ENCODE peak calls at places on chromosomes 16 and 17, in seven cellular contexts. One of them, this sample, is unnamed.

GRCh38 chr16:8866118-8866883 is 2.5 kb downstream of the CARHSP1 start:
- DNase-seq in HFF-Myc: no peak
- DNase-seq in foreskin fibroblast: peak; percentile 52
- DNase-seq in AG10803: no peak
- DNase-seq in transverse colon: peak; percentile 54
- DNase-seq in lower lobe of right lung: no peak
- DNase-seq in lower leg skin: peak; percentile 93
- DNase-seq in this sample: no peak

GRCh38 chr16:63289834-63290460 is 1253.7 kb upstream of the CDH8 start:
- DNase-seq in HFF-Myc: no peak
- DNase-seq in foreskin fibroblast: no peak
- DNase-seq in AG10803: peak; percentile 0
- DNase-seq in transverse colon: peak; percentile 15
- DNase-seq in lower lobe of right lung: no peak
- DNase-seq in lower leg skin: no peak
- DNase-seq in this sample: peak; percentile 29

GRCh38 chr16:7321661-7322060 is 11.0 kb upstream of the RBFOX1 start:
- DNase-seq in HFF-Myc: no peak
- DNase-seq in foreskin fibroblast: no peak
- DNase-seq in AG10803: no peak
- DNase-seq in transverse colon: no peak
- DNase-seq in lower lobe of right lung: no peak
- DNase-seq in lower leg skin: no peak
- DNase-seq in this sample: no peak

GRCh38 chr16:8889893-8890548 is 7.9 kb downstream of the LITAFD start:
- DNase-seq in HFF-Myc: no peak
- DNase-seq in foreskin fibroblast: peak; percentile 30
- DNase-seq in AG10803: no peak
- DNase-seq in transverse colon: no peak
- DNase-seq in lower lobe of right lung: peak; percentile 13
- DNase-seq in lower leg skin: no peak
- DNase-seq in this sample: peak; percentile 44

GRCh38 chr16:70693231-70693671 is 7.4 kb upstream of the MTSS2 start:
- DNase-seq in HFF-Myc: no peak
- DNase-seq in foreskin fibroblast: peak; percentile 38
- DNase-seq in AG10803: peak; percentile 56
- DNase-seq in transverse colon: no peak
- DNase-seq in lower lobe of right lung: no peak
- DNase-seq in lower leg skin: no peak
- DNase-seq in this sample: no peak

GRCh38 chr17:55672585-55673501 is 49.8 kb downstream of the TMEM100 start:
- DNase-seq in HFF-Myc: no peak
- DNase-seq in foreskin fibroblast: peak; percentile 61
- DNase-seq in AG10803: peak; percentile 42
- DNase-seq in transverse colon: no peak
- DNase-seq in lower lobe of right lung: no peak
- DNase-seq in lower leg skin: no peak
- DNase-seq in this sample: no peak

GRCh38 chr17:66494023-66494803 is 191.8 kb downstream of the PRKCA start:
- DNase-seq in HFF-Myc: peak; percentile 84
- DNase-seq in foreskin fibroblast: peak; percentile 96
- DNase-seq in AG10803: peak; percentile 92
- DNase-seq in transverse colon: no peak
- DNase-seq in lower lobe of right lung: no peak
- DNase-seq in lower leg skin: no peak
- DNase-seq in this sample: no peak

GRCh38 chr16:3065069-3065741 is at the start of gene IL32:
- DNase-seq in HFF-Myc: peak; percentile 36
- DNase-seq in foreskin fibroblast: peak; percentile 61
- DNase-seq in AG10803: peak; percentile 78
- DNase-seq in transverse colon: peak; percentile 89
- DNase-seq in lower lobe of right lung: no peak
- DNase-seq in lower leg skin: no peak
- DNase-seq in this sample: no peak

GRCh38 chr16:53666816-53667415 is 36.7 kb downstream of the RPGRIP1L start:
- DNase-seq in HFF-Myc: no peak
- DNase-seq in foreskin fibroblast: peak; percentile 18
- DNase-seq in AG10803: peak; percentile 86
- DNase-seq in transverse colon: no peak
- DNase-seq in lower lobe of right lung: no peak
- DNase-seq in lower leg skin: no peak
- DNase-seq in this sample: no peak

GRCh38 chr17:63436523-63437110 is 9.5 kb downstream of the CYB561 start:
- DNase-seq in HFF-Myc: no peak
- DNase-seq in foreskin fibroblast: peak; percentile 38
- DNase-seq in AG10803: no peak
- DNase-seq in transverse colon: no peak
- DNase-seq in lower lobe of right lung: no peak
- DNase-seq in lower leg skin: no peak
- DNase-seq in this sample: no peak

GRCh38 chr16:8528471-8528870 is 61.8 kb downstream of the TMEM114 start:
- DNase-seq in HFF-Myc: no peak
- DNase-seq in foreskin fibroblast: no peak
- DNase-seq in AG10803: no peak
- DNase-seq in transverse colon: no peak
- DNase-seq in lower lobe of right lung: no peak
- DNase-seq in lower leg skin: no peak
- DNase-seq in this sample: no peak

GRCh38 chr17:56658648-56659047 is 65.1 kb downstream of the NOG start:
- DNase-seq in HFF-Myc: no peak
- DNase-seq in foreskin fibroblast: no peak
- DNase-seq in AG10803: no peak
- DNase-seq in transverse colon: no peak
- DNase-seq in lower lobe of right lung: no peak
- DNase-seq in lower leg skin: no peak
- DNase-seq in this sample: no peak

GRCh38 chr16:19305443-19305842 is 19.9 kb downstream of the CLEC19A start:
- DNase-seq in HFF-Myc: no peak
- DNase-seq in foreskin fibroblast: no peak
- DNase-seq in AG10803: no peak
- DNase-seq in transverse colon: no peak
- DNase-seq in lower lobe of right lung: no peak
- DNase-seq in lower leg skin: no peak
- DNase-seq in this sample: no peak

GRCh38 chr16:84084570-84085270 is 32.0 kb downstream of the MBTPS1 start:
- DNase-seq in HFF-Myc: no peak
- DNase-seq in foreskin fibroblast: peak; percentile 75
- DNase-seq in AG10803: peak; percentile 52
- DNase-seq in transverse colon: peak; percentile 74
- DNase-seq in lower lobe of right lung: peak; percentile 70
- DNase-seq in lower leg skin: peak; percentile 88
- DNase-seq in this sample: peak; percentile 84

GRCh38 chr17:37180371-37180770 is 195.4 kb upstream of the C17orf78 start:
- DNase-seq in HFF-Myc: no peak
- DNase-seq in foreskin fibroblast: peak; percentile 34
- DNase-seq in AG10803: no peak
- DNase-seq in transverse colon: no peak
- DNase-seq in lower lobe of right lung: no peak
- DNase-seq in lower leg skin: no peak
- DNase-seq in this sample: no peak

GRCh38 chr17:30520436-30520835 is 43.2 kb downstream of the GOSR1 start:
- DNase-seq in HFF-Myc: peak; percentile 33
- DNase-seq in foreskin fibroblast: peak; percentile 84
- DNase-seq in AG10803: peak; percentile 76
- DNase-seq in transverse colon: no peak
- DNase-seq in lower lobe of right lung: no peak
- DNase-seq in lower leg skin: no peak
- DNase-seq in this sample: no peak

GRCh38 chr16:50403491-50403890 is 34.7 kb upstream of the BRD7 start:
- DNase-seq in HFF-Myc: no peak
- DNase-seq in foreskin fibroblast: no peak
- DNase-seq in AG10803: no peak
- DNase-seq in transverse colon: no peak
- DNase-seq in lower lobe of right lung: no peak
- DNase-seq in lower leg skin: no peak
- DNase-seq in this sample: no peak

GRCh38 chr17:21196126-21196525 is 17.8 kb downstream of the TMEM11 start:
- DNase-seq in HFF-Myc: no peak
- DNase-seq in foreskin fibroblast: no peak
- DNase-seq in AG10803: no peak
- DNase-seq in transverse colon: no peak
- DNase-seq in lower lobe of right lung: no peak
- DNase-seq in lower leg skin: no peak
- DNase-seq in this sample: no peak

GRCh38 chr16:80682435-80683070 is 121.8 kb downstream of the CDYL2 start:
- DNase-seq in HFF-Myc: no peak
- DNase-seq in foreskin fibroblast: peak; percentile 82
- DNase-seq in AG10803: peak; percentile 80
- DNase-seq in transverse colon: no peak
- DNase-seq in lower lobe of right lung: no peak
- DNase-seq in lower leg skin: no peak
- DNase-seq in this sample: no peak

GRCh38 chr16:15907863-15908478 is 19.6 kb upstream of the CEP20 start:
- DNase-seq in HFF-Myc: no peak
- DNase-seq in foreskin fibroblast: no peak
- DNase-seq in AG10803: peak; percentile 13
- DNase-seq in transverse colon: peak; percentile 50
- DNase-seq in lower lobe of right lung: no peak
- DNase-seq in lower leg skin: no peak
- DNase-seq in this sample: no peak

GRCh38 chr16:57485091-57485915 is 990 bp downstream of the DOK4 start:
- DNase-seq in HFF-Myc: no peak
- DNase-seq in foreskin fibroblast: no peak
- DNase-seq in AG10803: peak; percentile 15
- DNase-seq in transverse colon: peak; percentile 74
- DNase-seq in lower lobe of right lung: no peak
- DNase-seq in lower leg skin: no peak
- DNase-seq in this sample: peak; percentile 74

GRCh38 chr17:8312726-8313600 is 2.9 kb downstream of the ARHGEF15 start:
- DNase-seq in HFF-Myc: no peak
- DNase-seq in foreskin fibroblast: no peak
- DNase-seq in AG10803: no peak
- DNase-seq in transverse colon: no peak
- DNase-seq in lower lobe of right lung: no peak
- DNase-seq in lower leg skin: no peak
- DNase-seq in this sample: peak; percentile 38

GRCh38 chr17:45046536-45047125 is 4.8 kb downstream of the DCAKD start:
- DNase-seq in HFF-Myc: no peak
- DNase-seq in foreskin fibroblast: peak; percentile 64
- DNase-seq in AG10803: no peak
- DNase-seq in transverse colon: no peak
- DNase-seq in lower lobe of right lung: no peak
- DNase-seq in lower leg skin: no peak
- DNase-seq in this sample: no peak

GRCh38 chr16:65180986-65181710 is 59.3 kb upstream of the CDH11 start:
- DNase-seq in HFF-Myc: peak; percentile 19
- DNase-seq in foreskin fibroblast: peak; percentile 44
- DNase-seq in AG10803: peak; percentile 72
- DNase-seq in transverse colon: no peak
- DNase-seq in lower lobe of right lung: no peak
- DNase-seq in lower leg skin: no peak
- DNase-seq in this sample: no peak
- TF ChIP-seq CTCF in HFF-Myc: no peak
- TF ChIP-seq CTCF in foreskin fibroblast: peak; percentile 4
- TF ChIP-seq CTCF in AG10803: peak; percentile 40
- TF ChIP-seq CTCF in transverse colon: no peak
- TF ChIP-seq CTCF in lower lobe of right lung: no peak
- TF ChIP-seq CTCF in lower leg skin: no peak
- TF ChIP-seq CTCF in this sample: no peak

DNA sequence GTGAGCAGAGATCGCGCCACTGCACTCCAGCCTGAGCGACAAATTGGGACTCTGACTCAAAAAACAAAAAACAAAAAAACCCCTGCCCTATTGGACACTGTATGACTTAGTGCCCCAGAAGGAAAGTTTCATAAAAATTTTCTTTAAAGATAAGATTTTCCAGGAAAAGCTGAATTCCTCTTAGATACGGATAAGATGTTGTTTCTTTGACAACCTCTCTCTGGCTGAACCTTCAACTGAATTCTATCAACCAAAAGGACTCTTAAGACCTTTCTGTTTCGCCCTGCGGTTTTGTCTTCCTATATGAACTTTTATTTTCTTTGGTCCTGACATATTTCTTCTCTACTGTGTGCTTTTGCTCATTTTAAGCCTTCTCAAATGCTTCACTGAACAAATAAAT is 35.8 kb downstream of the CPPED1 start:
- DNase-seq in HFF-Myc: no peak
- DNase-seq in foreskin fibroblast: no peak
- DNase-seq in AG10803: no peak
- DNase-seq in transverse colon: no peak
- DNase-seq in lower lobe of right lung: no peak
- DNase-seq in lower leg skin: no peak
- DNase-seq in this sample: no peak
- H3K4me3 ChIP-seq in HFF-Myc: no peak overlapping the region
- H3K4me3 ChIP-seq in foreskin fibroblast: no peak overlapping the region
- H3K4me3 ChIP-seq in AG10803: no peak overlapping the region
- H3K4me3 ChIP-seq in transverse colon: no peak overlapping the region
- H3K4me3 ChIP-seq in lower lobe of right lung: no peak overlapping the region
- H3K4me3 ChIP-seq in lower leg skin: no peak overlapping the region
- H3K4me3 ChIP-seq in this sample: no peak overlapping the region

GRCh38 chr16:1152651-1153259 is at the start of gene CACNA1H:
- DNase-seq in HFF-Myc: no peak
- DNase-seq in foreskin fibroblast: peak; percentile 36
- DNase-seq in AG10803: no peak
- DNase-seq in transverse colon: no peak
- DNase-seq in lower lobe of right lung: no peak
- DNase-seq in lower leg skin: no peak
- DNase-seq in this sample: no peak
- TF ChIP-seq CTCF in HFF-Myc: peak; percentile 3
- TF ChIP-seq CTCF in foreskin fibroblast: no peak
- TF ChIP-seq CTCF in AG10803: no peak
- TF ChIP-seq CTCF in transverse colon: no peak
- TF ChIP-seq CTCF in lower lobe of right lung: no peak
- TF ChIP-seq CTCF in lower leg skin: no peak
- TF ChIP-seq CTCF in this sample: peak; percentile 22

DNA sequence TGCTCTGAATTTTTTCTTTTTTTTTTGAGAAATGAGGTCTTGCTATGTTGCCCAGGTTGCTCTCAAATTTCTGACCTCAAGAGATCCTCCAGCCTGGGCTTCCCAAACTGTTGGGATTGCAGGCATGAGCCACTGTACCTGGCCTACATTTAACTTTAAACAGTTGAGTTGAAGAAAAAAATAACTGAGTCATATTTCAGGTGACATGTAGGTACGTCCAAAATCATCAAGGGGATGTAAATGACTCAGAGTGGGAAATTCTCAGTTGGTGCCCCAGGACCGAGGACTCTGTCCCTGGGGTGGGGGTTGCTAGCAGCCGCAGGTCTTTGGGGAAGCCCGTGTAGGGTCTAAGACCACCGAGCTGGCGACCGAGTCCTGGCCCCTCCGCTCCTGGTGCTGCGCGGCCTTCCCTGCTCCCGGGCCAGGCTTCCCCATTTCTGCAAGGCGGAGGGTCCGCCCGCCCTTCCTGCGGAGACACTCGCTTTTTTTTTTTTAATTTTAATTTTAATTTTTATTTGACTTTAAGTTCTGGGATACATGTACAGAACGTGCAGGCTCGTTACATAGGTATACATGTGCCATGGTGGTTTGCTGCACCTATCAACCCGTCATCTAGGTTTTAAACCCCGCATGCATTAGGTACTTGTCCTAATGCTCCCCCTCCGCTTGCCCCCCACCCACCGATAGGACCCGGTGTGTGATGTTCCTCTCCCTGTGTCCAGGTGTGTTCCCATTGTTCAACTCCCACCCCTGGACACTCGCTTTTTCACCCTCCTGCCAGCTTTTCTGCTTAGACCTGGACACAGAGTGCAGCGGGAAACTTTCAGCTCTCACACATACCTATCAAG is 12.7 kb upstream of the N4BP1 start:
- DNase-seq in HFF-Myc: no peak
- DNase-seq in foreskin fibroblast: no peak
- DNase-seq in AG10803: no peak
- DNase-seq in transverse colon: no peak
- DNase-seq in lower lobe of right lung: no peak
- DNase-seq in lower leg skin: peak; percentile 84
- DNase-seq in this sample: peak; percentile 81
- H3K4me3 ChIP-seq in HFF-Myc: peak overlapping the region; percentile 38
- H3K4me3 ChIP-seq in foreskin fibroblast: peak overlapping the region; percentile 56
- H3K4me3 ChIP-seq in AG10803: peak overlapping the region; percentile 44
- H3K4me3 ChIP-seq in transverse colon: peak overlapping the region; percentile 29
- H3K4me3 ChIP-seq in lower lobe of right lung: peak overlapping the region; percentile 56
- H3K4me3 ChIP-seq in lower leg skin: no peak overlapping the region
- H3K4me3 ChIP-seq in this sample: peak overlapping the region; percentile 37

This sample was measured in spleen.